ENCODE peak calls at places on chromosomes 4 and X, in six cellular contexts. One of them, this sample, is unnamed.

GRCh38 chr4:100240008-100240407 is 49.7 kb upstream of the DDIT4L start:
- DNase-seq in Peyer's patch: no peak
- DNase-seq in AML-193: peak; percentile 79
- DNase-seq in astrocyte of the spinal cord: no peak
- DNase-seq in CD4-positive, CD25-positive, alpha-beta regulatory T cell: no peak
- DNase-seq in Right ventricle myocardium superior: peak; percentile 46
- DNase-seq in this sample: peak; percentile 3

GRCh38 chr4:176125063-176125462 is 59.4 kb downstream of the WDR17 start:
- DNase-seq in Peyer's patch: no peak
- DNase-seq in AML-193: no peak
- DNase-seq in astrocyte of the spinal cord: no peak
- DNase-seq in CD4-positive, CD25-positive, alpha-beta regulatory T cell: no peak
- DNase-seq in Right ventricle myocardium superior: no peak
- DNase-seq in this sample: no peak

GRCh38 chrX:12441376-12442128 is 303.3 kb downstream of the FRMPD4 start:
- DNase-seq in Peyer's patch: no peak
- DNase-seq in AML-193: no peak
- DNase-seq in astrocyte of the spinal cord: peak; percentile 78
- DNase-seq in CD4-positive, CD25-positive, alpha-beta regulatory T cell: no peak
- DNase-seq in Right ventricle myocardium superior: no peak
- DNase-seq in this sample: peak; percentile 81

GRCh38 chrX:69361286-69361926 is 142.7 kb upstream of the NALF2 start:
- DNase-seq in Peyer's patch: no peak
- DNase-seq in AML-193: no peak
- DNase-seq in astrocyte of the spinal cord: no peak
- DNase-seq in CD4-positive, CD25-positive, alpha-beta regulatory T cell: no peak
- DNase-seq in Right ventricle myocardium superior: peak; percentile 43
- DNase-seq in this sample: peak; percentile 28

GRCh38 chrX:15310117-15310516 is 5.3 kb downstream of the ASB11 start:
- DNase-seq in Peyer's patch: no peak
- DNase-seq in AML-193: no peak
- DNase-seq in astrocyte of the spinal cord: no peak
- DNase-seq in CD4-positive, CD25-positive, alpha-beta regulatory T cell: no peak
- DNase-seq in Right ventricle myocardium superior: no peak
- DNase-seq in this sample: peak; percentile 57

GRCh38 chrX:13151806-13152510 is 107.5 kb upstream of the FAM9C start:
- DNase-seq in Peyer's patch: no peak
- DNase-seq in AML-193: no peak
- DNase-seq in astrocyte of the spinal cord: peak; percentile 76
- DNase-seq in CD4-positive, CD25-positive, alpha-beta regulatory T cell: peak; percentile 60
- DNase-seq in Right ventricle myocardium superior: no peak
- DNase-seq in this sample: peak; percentile 51

GRCh38 chr4:87310691-87311335 is 11.9 kb downstream of the HSD17B13 start:
- DNase-seq in Peyer's patch: no peak
- DNase-seq in AML-193: no peak
- DNase-seq in astrocyte of the spinal cord: no peak
- DNase-seq in CD4-positive, CD25-positive, alpha-beta regulatory T cell: no peak
- DNase-seq in Right ventricle myocardium superior: no peak
- DNase-seq in this sample: no peak

GRCh38 chr4:179145746-179146530 is 1703.7 kb upstream of the AGA start:
- DNase-seq in Peyer's patch: no peak
- DNase-seq in AML-193: no peak
- DNase-seq in astrocyte of the spinal cord: peak; percentile 71
- DNase-seq in CD4-positive, CD25-positive, alpha-beta regulatory T cell: no peak
- DNase-seq in Right ventricle myocardium superior: no peak
- DNase-seq in this sample: no peak

GRCh38 chrX:9622128-9622527 is 143.5 kb downstream of the GPR143 start:
- DNase-seq in Peyer's patch: no peak
- DNase-seq in AML-193: no peak
- DNase-seq in astrocyte of the spinal cord: no peak
- DNase-seq in CD4-positive, CD25-positive, alpha-beta regulatory T cell: no peak
- DNase-seq in Right ventricle myocardium superior: no peak
- DNase-seq in this sample: no peak

GRCh38 chr4:175419120-175419774 is 392.8 kb downstream of the GPM6A start:
- DNase-seq in Peyer's patch: no peak
- DNase-seq in AML-193: no peak
- DNase-seq in astrocyte of the spinal cord: peak; percentile 99
- DNase-seq in CD4-positive, CD25-positive, alpha-beta regulatory T cell: no peak
- DNase-seq in Right ventricle myocardium superior: no peak
- DNase-seq in this sample: peak; percentile 64

GRCh38 chrX:9282325-9282724 is 182.5 kb upstream of the TBL1X start:
- DNase-seq in Peyer's patch: no peak
- DNase-seq in AML-193: peak; percentile 43
- DNase-seq in astrocyte of the spinal cord: no peak
- DNase-seq in CD4-positive, CD25-positive, alpha-beta regulatory T cell: no peak
- DNase-seq in Right ventricle myocardium superior: no peak
- DNase-seq in this sample: no peak

GRCh38 chr4:151961456-151961855 is 200.6 kb upstream of the GATB start:
- DNase-seq in Peyer's patch: no peak
- DNase-seq in AML-193: no peak
- DNase-seq in astrocyte of the spinal cord: no peak
- DNase-seq in CD4-positive, CD25-positive, alpha-beta regulatory T cell: no peak
- DNase-seq in Right ventricle myocardium superior: no peak
- DNase-seq in this sample: no peak

GRCh38 chrX:122188751-122189150 is 995.3 kb upstream of the GRIA3 start:
- DNase-seq in Peyer's patch: no peak
- DNase-seq in AML-193: no peak
- DNase-seq in astrocyte of the spinal cord: no peak
- DNase-seq in CD4-positive, CD25-positive, alpha-beta regulatory T cell: no peak
- DNase-seq in Right ventricle myocardium superior: no peak
- DNase-seq in this sample: no peak

GRCh38 chrX:129540725-129541184 is 696 bp downstream of the OCRL start:
- DNase-seq in Peyer's patch: peak; percentile 62
- DNase-seq in AML-193: peak; percentile 11
- DNase-seq in astrocyte of the spinal cord: no peak
- DNase-seq in CD4-positive, CD25-positive, alpha-beta regulatory T cell: no peak
- DNase-seq in Right ventricle myocardium superior: peak; percentile 34
- DNase-seq in this sample: peak; percentile 18

GRCh38 chr4:60683357-60683756 is 516.8 kb upstream of the ADGRL3 start:
- DNase-seq in Peyer's patch: no peak
- DNase-seq in AML-193: no peak
- DNase-seq in astrocyte of the spinal cord: peak; percentile 88
- DNase-seq in CD4-positive, CD25-positive, alpha-beta regulatory T cell: no peak
- DNase-seq in Right ventricle myocardium superior: no peak
- DNase-seq in this sample: no peak

GRCh38 chrX:149456476-149457245 is 48.4 kb downstream of the IDS start:
- DNase-seq in Peyer's patch: no peak
- DNase-seq in AML-193: no peak
- DNase-seq in astrocyte of the spinal cord: no peak
- DNase-seq in CD4-positive, CD25-positive, alpha-beta regulatory T cell: no peak
- DNase-seq in Right ventricle myocardium superior: no peak
- DNase-seq in this sample: no peak

GRCh38 chr4:8765084-8765483 is 106.6 kb downstream of the HMX1 start:
- DNase-seq in Peyer's patch: no peak
- DNase-seq in AML-193: no peak
- DNase-seq in astrocyte of the spinal cord: no peak
- DNase-seq in CD4-positive, CD25-positive, alpha-beta regulatory T cell: no peak
- DNase-seq in Right ventricle myocardium superior: peak; percentile 30
- DNase-seq in this sample: no peak

GRCh38 chr4:183798921-183799307 is 106.2 kb upstream of the STOX2 start:
- DNase-seq in Peyer's patch: no peak
- DNase-seq in AML-193: no peak
- DNase-seq in astrocyte of the spinal cord: no peak
- DNase-seq in CD4-positive, CD25-positive, alpha-beta regulatory T cell: peak; percentile 2
- DNase-seq in Right ventricle myocardium superior: no peak
- DNase-seq in this sample: no peak

GRCh38 chr4:14841801-14842748 is 160.2 kb upstream of the CPEB2 start:
- DNase-seq in Peyer's patch: no peak
- DNase-seq in AML-193: no peak
- DNase-seq in astrocyte of the spinal cord: no peak
- DNase-seq in CD4-positive, CD25-positive, alpha-beta regulatory T cell: no peak
- DNase-seq in Right ventricle myocardium superior: peak; percentile 43
- DNase-seq in this sample: peak; percentile 95

GRCh38 chrX:120560405-120560841 is 339 bp downstream of the CUL4B start:
- DNase-seq in Peyer's patch: peak; percentile 60
- DNase-seq in AML-193: no peak
- DNase-seq in astrocyte of the spinal cord: no peak
- DNase-seq in CD4-positive, CD25-positive, alpha-beta regulatory T cell: no peak
- DNase-seq in Right ventricle myocardium superior: no peak
- DNase-seq in this sample: peak; percentile 50

GRCh38 chr4:39045791-39046221 is 13.6 kb upstream of the TMEM156 start:
- DNase-seq in Peyer's patch: no peak
- DNase-seq in AML-193: peak; percentile 47
- DNase-seq in astrocyte of the spinal cord: peak; percentile 71
- DNase-seq in CD4-positive, CD25-positive, alpha-beta regulatory T cell: peak; percentile 56
- DNase-seq in Right ventricle myocardium superior: no peak
- DNase-seq in this sample: no peak

GRCh38 chrX:22699591-22700091 is 300.1 kb upstream of the DDX53 start:
- DNase-seq in Peyer's patch: no peak
- DNase-seq in AML-193: no peak
- DNase-seq in astrocyte of the spinal cord: peak; percentile 59
- DNase-seq in CD4-positive, CD25-positive, alpha-beta regulatory T cell: no peak
- DNase-seq in Right ventricle myocardium superior: no peak
- DNase-seq in this sample: peak; percentile 12

GRCh38 chrX:96984538-96984937 is 100.8 kb downstream of the RPA4 start:
- DNase-seq in Peyer's patch: no peak
- DNase-seq in AML-193: no peak
- DNase-seq in astrocyte of the spinal cord: no peak
- DNase-seq in CD4-positive, CD25-positive, alpha-beta regulatory T cell: no peak
- DNase-seq in Right ventricle myocardium superior: no peak
- DNase-seq in this sample: no peak

This sample was measured in myocyte.